ENCODE peak calls at places on chromosomes 7 and 10, in five cellular contexts. One of them, this sample, is unnamed.

GRCh38 chr7:13016633-13017324 is 329.3 kb downstream of the ARL4A start:
- DNase-seq in upper lobe of left lung: no peak
- DNase-seq in prostate gland: no peak
- DNase-seq in AG04450: no peak
- DNase-seq in neural progenitor cell: peak; percentile 26
- DNase-seq in this sample: no peak

GRCh38 chr7:9945882-9946281 is 1027.8 kb upstream of the PHF14 start:
- DNase-seq in prostate gland: no peak
- DNase-seq in AG04450: no peak
- DNase-seq in upper lobe of left lung: no peak
- DNase-seq in neural progenitor cell: no peak
- DNase-seq in this sample: no peak

GRCh38 chr7:265192-265997 is 24.6 kb upstream of the FOXL3 start:
- DNase-seq in prostate gland: no peak
- DNase-seq in neural progenitor cell: no peak
- DNase-seq in upper lobe of left lung: no peak
- DNase-seq in AG04450: no peak
- DNase-seq in this sample: no peak

GRCh38 chr7:41122256-41122987 is 580.5 kb downstream of the INHBA start:
- DNase-seq in prostate gland: no peak
- DNase-seq in neural progenitor cell: peak; percentile 17
- DNase-seq in upper lobe of left lung: no peak
- DNase-seq in AG04450: no peak
- DNase-seq in this sample: no peak

GRCh38 chr10:127278001-127278400 is 81.6 kb upstream of the INSYN2A start:
- DNase-seq in upper lobe of left lung: no peak
- DNase-seq in neural progenitor cell: no peak
- DNase-seq in AG04450: peak; percentile 7
- DNase-seq in prostate gland: no peak
- DNase-seq in this sample: no peak

GRCh38 chr10:119379466-119380071 is 162.9 kb downstream of the RGS10 start:
- DNase-seq in neural progenitor cell: no peak
- DNase-seq in AG04450: no peak
- DNase-seq in upper lobe of left lung: no peak
- DNase-seq in prostate gland: no peak
- DNase-seq in this sample: no peak

GRCh38 chr7:44045226-44046014 is 918 bp downstream of the DBNL start:
- DNase-seq in upper lobe of left lung: no peak
- DNase-seq in prostate gland: no peak
- DNase-seq in AG04450: no peak
- DNase-seq in neural progenitor cell: no peak
- DNase-seq in this sample: no peak

GRCh38 chr10:75226055-75226454 is 9.7 kb downstream of the COMTD1 start:
- DNase-seq in neural progenitor cell: no peak
- DNase-seq in upper lobe of left lung: no peak
- DNase-seq in AG04450: no peak
- DNase-seq in prostate gland: no peak
- DNase-seq in this sample: no peak

GRCh38 chr10:70849582-70850016 is 33.9 kb downstream of the SGPL1 start:
- DNase-seq in prostate gland: no peak
- DNase-seq in AG04450: peak; percentile 77
- DNase-seq in upper lobe of left lung: no peak
- DNase-seq in neural progenitor cell: no peak
- DNase-seq in this sample: no peak

GRCh38 chr7:152891837-152892236 is 132.3 kb downstream of the ACTR3B start:
- DNase-seq in prostate gland: no peak
- DNase-seq in AG04450: no peak
- DNase-seq in neural progenitor cell: no peak
- DNase-seq in upper lobe of left lung: peak; percentile 4
- DNase-seq in this sample: no peak

GRCh38 chr10:14035506-14035905 is 295.2 kb downstream of the FRMD4A start:
- DNase-seq in upper lobe of left lung: no peak
- DNase-seq in prostate gland: no peak
- DNase-seq in AG04450: no peak
- DNase-seq in neural progenitor cell: no peak
- DNase-seq in this sample: no peak

GRCh38 chr7:30655096-30655970 is 26.9 kb downstream of the CRHR2 start:
- DNase-seq in AG04450: no peak
- DNase-seq in prostate gland: no peak
- DNase-seq in upper lobe of left lung: no peak
- DNase-seq in neural progenitor cell: no peak
- DNase-seq in this sample: no peak

GRCh38 chr7:15178065-15178464 is 275.5 kb upstream of the DGKB start:
- DNase-seq in prostate gland: no peak
- DNase-seq in neural progenitor cell: no peak
- DNase-seq in AG04450: no peak
- DNase-seq in upper lobe of left lung: no peak
- DNase-seq in this sample: no peak

GRCh38 chr7:33091641-33092191 is 17.5 kb downstream of the RP9 start:
- DNase-seq in upper lobe of left lung: no peak
- DNase-seq in prostate gland: no peak
- DNase-seq in neural progenitor cell: no peak
- DNase-seq in AG04450: no peak
- DNase-seq in this sample: no peak
- TF ChIP-seq CTCF in upper lobe of left lung: no peak
- TF ChIP-seq CTCF in prostate gland: no peak
- TF ChIP-seq CTCF in neural progenitor cell: no peak
- TF ChIP-seq CTCF in AG04450: no peak
- TF ChIP-seq CTCF in this sample: no peak

DNA sequence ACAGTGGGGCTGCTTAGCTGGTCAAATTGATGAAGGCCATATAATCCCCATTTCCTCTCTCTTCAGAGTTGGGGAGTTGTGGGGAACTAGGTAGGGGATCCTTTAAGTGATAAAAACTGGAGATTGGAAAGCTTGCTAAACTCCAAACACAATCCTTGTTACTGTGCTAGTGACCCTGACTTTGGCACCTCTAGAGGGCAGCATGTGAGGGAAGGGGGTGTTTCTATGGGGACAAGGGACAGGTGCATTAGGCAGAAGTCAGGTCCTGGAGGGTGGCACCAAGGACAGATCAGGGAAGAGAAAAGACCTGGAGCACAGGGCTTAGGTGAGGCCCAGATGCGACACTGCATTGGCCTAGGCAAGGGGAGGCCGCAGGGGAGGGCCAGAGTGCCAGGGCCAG is 66.9 kb downstream of the CDHR3 start:
- DNase-seq in AG04450: no peak
- DNase-seq in upper lobe of left lung: no peak
- DNase-seq in prostate gland: no peak
- DNase-seq in neural progenitor cell: no peak
- DNase-seq in this sample: no peak
- TF ChIP-seq CTCF in AG04450: no peak
- TF ChIP-seq CTCF in upper lobe of left lung: no peak
- TF ChIP-seq CTCF in prostate gland: no peak
- TF ChIP-seq CTCF in neural progenitor cell: no peak
- TF ChIP-seq CTCF in this sample: no peak

DNA sequence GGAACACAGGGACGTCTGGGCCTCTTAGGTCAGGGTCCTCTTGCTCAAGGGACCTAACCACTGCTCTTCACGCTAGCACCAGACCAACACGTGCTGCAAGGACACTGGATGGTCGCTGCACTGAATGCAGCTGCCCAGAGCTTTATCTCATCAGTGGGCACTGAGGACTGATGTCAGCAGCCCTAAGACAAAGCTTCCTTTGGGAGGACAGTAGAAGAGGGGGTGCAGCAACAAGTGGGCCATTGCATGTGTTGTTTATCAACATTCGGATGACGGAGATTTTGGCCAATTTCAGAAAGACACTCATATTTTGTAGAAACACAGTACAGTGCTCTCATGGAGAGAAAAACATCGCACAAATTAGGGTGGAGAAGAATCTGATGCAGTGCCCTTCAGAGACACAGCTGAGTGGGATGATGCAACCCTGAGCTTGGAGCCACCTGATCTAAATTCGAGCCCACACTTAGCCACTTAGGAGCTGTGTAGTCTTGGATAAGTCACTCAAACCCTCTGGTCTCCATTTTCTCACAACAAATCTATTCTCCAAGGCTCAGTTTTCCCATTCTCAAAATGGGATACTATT is 1.7 kb downstream of the OPALIN start:
- DNase-seq in prostate gland: no peak
- DNase-seq in AG04450: no peak
- DNase-seq in upper lobe of left lung: no peak
- DNase-seq in neural progenitor cell: no peak
- DNase-seq in this sample: no peak
- TF ChIP-seq CTCF in prostate gland: no peak
- TF ChIP-seq CTCF in AG04450: no peak
- TF ChIP-seq CTCF in upper lobe of left lung: no peak
- TF ChIP-seq CTCF in neural progenitor cell: no peak
- TF ChIP-seq CTCF in this sample: no peak

GRCh38 chr7:17651296-17651695 is 289.0 kb downstream of the SNX13 start:
- DNase-seq in neural progenitor cell: no peak
- DNase-seq in upper lobe of left lung: no peak
- DNase-seq in prostate gland: no peak
- DNase-seq in AG04450: no peak
- DNase-seq in this sample: no peak

GRCh38 chr7:17654940-17655339 is 285.4 kb downstream of the SNX13 start:
- DNase-seq in upper lobe of left lung: no peak
- DNase-seq in neural progenitor cell: no peak
- DNase-seq in AG04450: no peak
- DNase-seq in prostate gland: no peak
- DNase-seq in this sample: no peak

GRCh38 chr7:17646181-17646956 is 293.9 kb downstream of the SNX13 start:
- DNase-seq in upper lobe of left lung: no peak
- DNase-seq in prostate gland: no peak
- DNase-seq in AG04450: no peak
- DNase-seq in neural progenitor cell: no peak
- DNase-seq in this sample: no peak

GRCh38 chr7:17651926-17652385 is 288.3 kb downstream of the SNX13 start:
- DNase-seq in upper lobe of left lung: no peak
- DNase-seq in prostate gland: no peak
- DNase-seq in AG04450: peak; percentile 67
- DNase-seq in neural progenitor cell: no peak
- DNase-seq in this sample: no peak
- TF ChIP-seq CTCF in upper lobe of left lung: no peak
- TF ChIP-seq CTCF in prostate gland: no peak
- TF ChIP-seq CTCF in AG04450: peak; percentile 53
- TF ChIP-seq CTCF in neural progenitor cell: no peak
- TF ChIP-seq CTCF in this sample: no peak

DNA sequence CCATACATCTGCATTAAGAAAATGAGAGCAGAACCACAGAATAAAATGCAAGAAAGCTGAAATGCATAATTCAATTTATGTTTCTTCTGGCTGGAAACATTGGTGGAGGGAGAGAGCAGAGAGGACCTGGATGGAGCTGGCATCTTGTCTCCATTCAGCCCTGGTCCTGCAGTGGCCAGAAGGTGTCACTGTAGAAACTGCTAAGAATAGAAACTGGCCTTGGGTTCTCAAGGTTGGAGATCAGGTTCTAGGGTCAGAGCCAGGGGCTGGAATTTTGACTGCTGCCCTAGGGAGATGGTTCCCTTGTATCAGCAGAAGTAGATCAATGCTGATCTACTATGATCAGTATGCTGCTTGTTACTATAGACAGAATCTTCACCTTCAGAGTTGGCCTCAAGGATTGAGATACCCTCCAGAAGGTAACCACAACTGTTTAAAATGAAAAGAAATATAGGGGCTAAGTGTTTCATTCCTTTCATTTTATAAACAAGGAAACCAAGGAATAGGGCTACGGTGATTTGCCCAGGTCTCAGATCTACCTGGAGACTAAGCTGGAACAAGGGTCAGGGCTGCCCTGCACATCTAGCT is 13.1 kb downstream of the TAS2R41 start:
- DNase-seq in upper lobe of left lung: peak; percentile 28
- DNase-seq in prostate gland: no peak
- DNase-seq in neural progenitor cell: peak; percentile 28
- DNase-seq in AG04450: no peak
- DNase-seq in this sample: no peak
- TF ChIP-seq CTCF in upper lobe of left lung: peak; percentile 14
- TF ChIP-seq CTCF in prostate gland: no peak
- TF ChIP-seq CTCF in neural progenitor cell: peak; percentile 60
- TF ChIP-seq CTCF in AG04450: peak; percentile 47
- TF ChIP-seq CTCF in this sample: no peak